ENCODE peak calls at places on chromosome 7, in ten cellular contexts. M is GDM1; U is activated CD4-positive, alpha-beta T cell treated with anti-CD3 and anti-CD28 coated beads for 24 hours; J is H9; C is HT1080; A is PC-9; K is activated naive CD4-positive, alpha-beta T cell; L is HTR-8/SVneo; F is activated CD4-positive, CD25-positive, alpha-beta regulatory T cell treated with anti-CD3 and anti-CD28 coated beads, Interleukin-2, amount 50 U/mL, for 72 hours; S is iris pigment epithelial cell. I is an unnamed sample.

GRCh38 chr7:123502216-123502615 is 32.2 kb downstream of the IQUB start:
- DNase-seq in F (no peak), L (no peak), S (no peak), C (no peak), A (no peak), M (no peak), U (no peak), J (no peak), K (no peak), I (no peak)

GRCh38 chr7:150361402-150361801 is 7.2 kb upstream of the REPIN1 start:
- DNase-seq in F (no peak), L (no peak), C (no peak), U (no peak), J (peak; percentile 40), M (no peak), K (no peak), S (no peak), A (no peak), I (no peak)

GRCh38 chr7:80583901-80584300 is 54.5 kb upstream of the CD36 start:
- DNase-seq in A (no peak), S (peak; percentile 21), K (no peak), F (no peak), M (no peak), C (no peak), J (no peak), L (no peak), U (no peak), I (no peak)

GRCh38 chr7:90595801-90596683 is at the start of gene CDK14:
- DNase-seq in K (no peak), S (peak; percentile 78), L (peak; percentile 25), M (peak; percentile 38), U (peak; percentile 12), F (peak; percentile 65), C (peak; percentile 34), J (peak; percentile 79), A (peak; percentile 79), I (no peak)

GRCh38 chr7:131674131-131674530 is 117.7 kb upstream of the PODXL start:
- DNase-seq in J (no peak), K (no peak), M (no peak), L (no peak), U (no peak), A (no peak), C (no peak), S (no peak), F (no peak), I (no peak)

GRCh38 chr7:41760293-41760692 is 57.4 kb upstream of the INHBA start:
- DNase-seq in K (no peak), F (no peak), M (no peak), A (no peak), J (no peak), U (no peak), S (peak; percentile 9), C (peak; percentile 30), L (no peak), I (no peak)

GRCh38 chr7:46671108-46671769 is 750.2 kb upstream of the IGFBP3 start:
- DNase-seq in U (no peak), K (no peak), F (no peak), M (no peak), L (no peak), S (no peak), C (no peak), A (no peak), J (no peak), I (no peak)

GRCh38 chr7:732094-732541 is 5.0 kb upstream of the PRKAR1B start:
- DNase-seq in C (no peak), K (peak; percentile 12), M (no peak), U (no peak), J (peak; percentile 48), A (peak; percentile 87), S (no peak), L (no peak), F (no peak), I (no peak)

GRCh38 chr7:66255533-66256100 is 50.5 kb downstream of the TPST1 start:
- DNase-seq in J (no peak), F (no peak), A (no peak), K (no peak), M (no peak), S (peak; percentile 70), L (no peak), C (peak; percentile 38), U (no peak), I (no peak)

GRCh38 chr7:15839415-15840100 is 153.1 kb upstream of the MEOX2 start:
- DNase-seq in A (no peak), M (no peak), F (no peak), K (no peak), L (no peak), S (no peak), J (peak; percentile 75), U (no peak), C (no peak), I (no peak)

GRCh38 chr7:100349757-100350156 is 8.2 kb upstream of the PILRB start:
- DNase-seq in J (no peak), A (no peak), S (no peak), F (no peak), C (no peak), M (no peak), U (no peak), K (no peak), L (no peak), I (no peak)

GRCh38 chr7:63038987-63039386 is 959.7 kb upstream of the ZNF722 start:
- DNase-seq in C (no peak), K (no peak), U (no peak), L (no peak), J (no peak), S (no peak), A (no peak), M (no peak), F (no peak), I (no peak)

GRCh38 chr7:31466036-31466435 is 47.9 kb upstream of the ITPRID1 start:
- DNase-seq in J (no peak), S (no peak), U (no peak), F (no peak), L (no peak), M (no peak), A (no peak), K (no peak), C (no peak), I (no peak)

GRCh38 chr7:91957823-91958222 is 17.2 kb downstream of the AKAP9 start:
- DNase-seq in M (no peak), L (no peak), S (peak; percentile 47), F (no peak), J (no peak), A (no peak), K (no peak), C (no peak), U (no peak), I (no peak)

GRCh38 chr7:11751315-11751714 is 80.7 kb downstream of the THSD7A start:
- DNase-seq in F (no peak), U (no peak), K (no peak), S (no peak), A (no peak), M (no peak), C (no peak), L (no peak), J (no peak), I (no peak)

GRCh38 chr7:117272360-117272759 is 50.5 kb downstream of the WNT2 start:
- DNase-seq in A (no peak), S (no peak), L (no peak), U (no peak), C (no peak), M (no peak), J (no peak), F (no peak), K (no peak), I (no peak)

GRCh38 chr7:121505021-121505420 is 108.9 kb upstream of the FAM3C start:
- DNase-seq in M (no peak), F (no peak), S (peak; percentile 28), U (no peak), L (no peak), J (no peak), A (no peak), K (no peak), C (peak; percentile 80), I (no peak)

GRCh38 chr7:102469351-102469971 is 4.7 kb downstream of the LRWD1 start:
- DNase-seq in U (no peak), C (no peak), A (no peak), L (no peak), F (no peak), S (no peak), J (no peak), M (no peak), K (no peak), I (no peak)

GRCh38 chr7:92916751-92917369 is 80.5 kb upstream of the CDK6 start:
- DNase-seq in A (peak; percentile 86), F (no peak), C (peak; percentile 87), M (no peak), U (no peak), S (peak; percentile 73), K (no peak), L (peak; percentile 21), J (peak; percentile 41), I (no peak)

GRCh38 chr7:64599341-64599740 is 36.5 kb upstream of the ZNF680 start:
- DNase-seq in J (no peak), F (no peak), S (no peak), A (no peak), M (no peak), C (no peak), K (no peak), L (no peak), U (no peak), I (no peak)

GRCh38 chr7:141057788-141058187 is 16.1 kb upstream of the TMEM178B start:
- DNase-seq in C (no peak), U (no peak), L (no peak), A (no peak), K (no peak), S (no peak), F (no peak), M (no peak), J (no peak), I (no peak)

GRCh38 chr7:142863891-142864685 is 9.2 kb downstream of the EPHB6 start:
- DNase-seq in U (no peak), K (no peak), M (no peak), L (no peak), S (no peak), J (no peak), C (no peak), F (no peak), A (no peak), I (no peak)

I was measured in stimulated activated effector memory CD8-positive, alpha-beta T cell treated with anti-CD3 and anti-CD28 coated beads, Interleukin-12 subunit alpha, Interleukin-12 subunit beta, amount 100 ng/mL, for 72 hours.